ENCODE peak calls at places on chromosome 12, in ten cellular contexts. T is mammary epithelial cell, H is PC-3, U is SK-N-SH, P is heart left ventricle, J is DND-41, S is bronchial epithelial cell, I is fibroblast of mammary gland, W is lung, E is lower leg skin. A is an unnamed sample.

GRCh38 chr12:26011099-26011498 is 52.6 kb downstream of the RASSF8 start:
- DNase-seq in S (peak; percentile 29), T (peak; percentile 34), U (no peak), J (no peak), H (no peak), P (no peak), I (peak; percentile 93), W (no peak), E (no peak), A (no peak)

GRCh38 chr12:40946612-40947194 is 241.4 kb upstream of the PDZRN4 start:
- DNase-seq in U (peak; percentile 17), S (peak; percentile 46), H (peak; percentile 53), I (peak; percentile 52), P (no peak), T (no peak), W (no peak), J (no peak), E (no peak), A (no peak)

GRCh38 chr12:26651566-26652188 is 181.3 kb downstream of the ITPR2 start:
- DNase-seq in S (peak; percentile 52), H (peak; percentile 97), W (peak; percentile 39), T (peak; percentile 67), E (no peak), P (peak; percentile 39), J (peak; percentile 55), U (peak; percentile 75), I (peak; percentile 76), A (peak; percentile 60)

GRCh38 chr12:89951050-89951693 is 242.5 kb upstream of the ATP2B1 start:
- DNase-seq in J (no peak), S (peak; percentile 91), I (peak; percentile 49), W (no peak), U (no peak), P (no peak), E (no peak), T (peak; percentile 79), H (peak; percentile 97), A (peak; percentile 7)

GRCh38 chr12:28172434-28173030 is 17.7 kb upstream of the CCDC91 start:
- DNase-seq in I (peak; percentile 77), H (peak; percentile 90), U (peak; percentile 42), P (no peak), S (peak; percentile 80), J (peak; percentile 40), E (no peak), W (no peak), T (peak; percentile 63), A (peak; percentile 6)

GRCh38 chr12:32198555-32198954 is 91.9 kb downstream of the BICD1 start:
- DNase-seq in S (peak; percentile 95), U (no peak), J (no peak), T (peak; percentile 88), H (peak; percentile 78), W (no peak), E (no peak), I (peak; percentile 73), P (no peak), A (no peak)

GRCh38 chr12:119988440-119988787 is 622 bp upstream of the BICDL1 start:
- DNase-seq in I (peak; percentile 67), J (no peak), S (peak; percentile 75), H (no peak), P (no peak), T (no peak), E (no peak), W (no peak), U (peak; percentile 69), A (no peak)

GRCh38 chr12:128079-128478 is 61.5 kb downstream of the IQSEC3 start:
- DNase-seq in E (no peak), U (no peak), S (no peak), J (no peak), P (no peak), I (no peak), T (no peak), H (no peak), W (no peak), A (no peak)

GRCh38 chr12:57765003-57765697 is 1.7 kb downstream of the CYP27B1 start:
- DNase-seq in S (peak; percentile 83), T (peak; percentile 73), H (peak; percentile 55), I (no peak), J (no peak), U (peak; percentile 81), W (no peak), P (no peak), E (no peak), A (peak; percentile 70)

GRCh38 chr12:14999421-15000047 is 26.7 kb downstream of the PDE6H start:
- DNase-seq in P (no peak), W (no peak), U (no peak), H (peak; percentile 81), S (peak; percentile 71), E (no peak), T (peak; percentile 36), J (no peak), I (peak; percentile 59), A (no peak)
- TF ChIP-seq CTCF in P (no peak), W (no peak), U (no peak), H (no peak), S (no peak), E (no peak), T (no peak), J (no peak), I (no peak), A (no peak)

GRCh38 chr12:116759783-116760581 is 21.9 kb downstream of the RNFT2 start:
- DNase-seq in W (no peak), T (no peak), E (no peak), P (peak; percentile 20), U (no peak), H (no peak), J (peak; percentile 26), S (no peak), I (no peak), A (peak; percentile 55)
- TF ChIP-seq CTCF in W (no peak), T (no peak), E (no peak), P (no peak), U (peak; percentile 14), H (no peak), J (peak; percentile 38), S (no peak), I (no peak), A (peak; percentile 9)

DNA sequence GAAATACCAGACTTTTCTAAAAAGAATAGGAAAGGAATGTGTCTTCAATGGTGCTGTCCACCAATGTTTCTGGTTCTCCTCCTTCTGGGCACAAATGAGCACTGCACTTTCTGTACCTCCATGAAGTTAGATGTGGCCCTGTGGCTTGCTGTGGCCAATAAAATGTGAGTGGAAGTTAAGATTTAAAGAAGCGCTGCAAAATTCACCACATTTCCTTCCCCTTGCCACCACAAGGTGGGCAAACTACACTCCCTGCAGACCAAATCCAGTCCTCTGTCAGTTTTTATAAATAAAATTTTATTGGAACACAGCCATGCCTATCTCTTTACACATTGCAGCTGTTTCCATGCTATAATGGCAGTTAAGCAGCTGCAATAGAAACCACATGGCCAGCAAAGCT is 141.4 kb upstream of the TMPO start:
- DNase-seq in J (peak; percentile 12), S (no peak), U (no peak), E (no peak), I (peak; percentile 5), H (no peak), P (no peak), W (no peak), T (no peak), A (no peak)
- TF ChIP-seq CTCF in J (peak; percentile 44), S (peak; percentile 38), U (peak; percentile 44), E (no peak), I (peak; percentile 27), H (peak; percentile 40), P (no peak), W (no peak), T (peak; percentile 22), A (no peak)

DNA sequence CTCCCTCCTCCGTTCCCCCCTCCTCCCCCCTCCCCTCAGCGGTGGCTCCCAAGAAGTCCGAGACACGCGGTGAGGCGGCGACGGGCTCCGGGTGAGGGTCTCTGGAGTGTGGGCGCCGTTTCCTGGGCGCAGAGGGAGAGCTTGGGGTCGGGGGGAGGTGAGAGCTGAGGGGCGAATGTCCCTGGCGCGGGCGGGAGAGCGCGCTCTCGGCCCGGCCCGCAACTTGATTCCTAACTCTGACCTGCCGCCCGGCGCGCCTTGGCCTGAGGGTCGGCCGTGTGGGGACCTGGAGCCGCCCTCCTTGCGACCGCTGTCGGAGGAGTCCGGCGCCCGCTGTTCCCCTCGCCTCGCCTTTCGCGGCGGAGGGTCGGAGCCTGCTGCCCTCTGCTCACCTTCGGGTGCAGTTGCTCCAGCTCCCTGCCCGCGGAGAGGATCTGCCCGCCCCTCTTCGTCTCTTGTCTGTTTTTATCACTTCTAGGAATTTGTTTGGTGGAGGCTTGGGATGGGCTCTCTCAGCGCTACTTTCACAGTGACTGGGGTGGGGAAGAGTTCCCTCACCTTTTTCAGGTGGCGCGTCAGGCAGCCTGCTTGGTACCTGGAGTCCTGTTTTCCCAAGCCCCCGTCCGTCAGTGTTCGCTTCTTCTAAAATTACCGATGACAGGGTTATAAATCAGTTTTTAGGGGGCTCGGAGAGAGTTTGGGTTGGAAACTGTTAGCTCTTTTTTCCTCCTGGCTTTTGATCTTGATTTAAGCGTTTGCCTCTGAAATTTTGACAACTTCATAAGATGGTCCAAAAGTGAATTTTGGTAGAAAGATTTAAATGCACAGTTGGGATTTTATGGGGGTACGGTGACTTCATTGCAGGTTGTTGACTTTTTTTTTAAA is 495 bp downstream of the ADIPOR2 start:
- DNase-seq in U (no peak), W (peak; percentile 35), J (peak; percentile 46), E (peak; percentile 24), T (peak; percentile 43), P (peak; percentile 50), I (no peak), S (peak; percentile 36), H (peak; percentile 24), A (peak; percentile 43)
- TF ChIP-seq CTCF in U (no peak), W (no peak), J (no peak), E (no peak), T (no peak), P (no peak), I (no peak), S (no peak), H (no peak), A (no peak)

GRCh38 chr12:44875417-44875953 is 630 bp downstream of the NELL2 start:
- DNase-seq in U (peak; percentile 55), J (no peak), H (no peak), P (no peak), I (no peak), S (no peak), E (no peak), T (no peak), W (no peak), A (peak; percentile 36)
- TF ChIP-seq CTCF in U (no peak), J (no peak), H (no peak), P (no peak), I (no peak), S (no peak), E (no peak), T (no peak), W (no peak), A (no peak)

DNA sequence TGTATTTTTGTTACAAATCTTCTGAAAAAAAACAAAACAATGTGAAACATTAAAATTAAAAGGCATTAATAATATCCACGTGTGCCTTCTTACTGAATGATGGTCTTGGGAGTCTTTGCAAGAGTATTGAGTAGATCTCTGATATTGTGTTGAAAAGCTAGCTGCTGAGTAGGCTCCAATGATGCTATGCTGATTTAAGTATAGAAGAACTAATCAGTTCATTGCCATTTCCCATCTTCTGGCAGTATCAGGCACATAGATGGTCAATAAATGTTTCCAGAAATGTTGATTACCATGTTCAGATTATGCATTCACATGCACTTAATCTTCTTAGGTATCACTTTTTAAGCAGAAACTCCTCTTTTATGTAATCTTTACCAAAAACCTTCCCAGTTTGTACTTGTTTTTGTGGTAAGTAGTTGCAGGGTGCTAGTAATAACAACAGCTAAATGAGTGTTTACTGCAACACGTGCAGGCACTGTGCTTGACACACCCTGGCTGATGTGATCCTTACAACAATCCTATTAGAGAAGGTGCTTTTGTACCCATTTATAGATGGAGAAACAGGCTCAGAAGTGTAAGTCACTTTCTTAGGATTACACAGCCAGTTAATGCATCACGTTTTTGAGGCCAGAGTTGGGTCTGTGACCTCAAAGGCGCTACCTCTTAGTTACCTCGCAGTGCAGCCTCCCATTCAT is 46.8 kb downstream of the EID3 start:
- DNase-seq in J (no peak), I (no peak), E (no peak), S (no peak), H (no peak), T (no peak), W (peak; percentile 6), P (no peak), U (no peak), A (no peak)
- TF ChIP-seq CTCF in J (no peak), I (no peak), E (no peak), S (no peak), H (no peak), T (no peak), W (no peak), P (no peak), U (no peak), A (no peak)

A was measured in activated CD8-positive, alpha-beta T cell treated with anti-CD3 and anti-CD28 coated beads for 36 hours.